ENCODE peak calls at places on chromosomes 3 and 15, in five cellular contexts. X is GM12878, B is K562, A is H1, E is NT2/D1. K is an unnamed sample.
A peak's percentile ranks its signal among the peaks of the same experiment; 100 is the strongest.

GRCh38 chr3:186520957-186521842 is 23.0 kb downstream of the CRYGS start:
- DNase-seq in A (no peak), X (peak; percentile 80), B (no peak), E (no peak), K (no peak)

GRCh38 chr15:77819841-77820728 is 187.4 kb upstream of the LINGO1 start:
- DNase-seq in B (peak; percentile 84), X (no peak), A (no peak), E (no peak), K (peak; percentile 38)

GRCh38 chr15:100861511-100861991 is 18.1 kb upstream of the ALDH1A3 start:
- DNase-seq in B (no peak), X (no peak), A (no peak), E (no peak), K (no peak)

GRCh38 chr15:51736069-51736468 is 1.4 kb downstream of the LYSMD2 start:
- DNase-seq in E (no peak), B (no peak), X (peak; percentile 74), A (no peak), K (no peak)

GRCh38 chr15:48785712-48786111 is 25.2 kb downstream of the CEP152 start:
- DNase-seq in B (no peak), E (no peak), A (no peak), X (no peak), K (no peak)

GRCh38 chr15:57320543-57321220 is 55.6 kb upstream of the CGNL1 start:
- DNase-seq in B (no peak), X (no peak), E (no peak), A (no peak), K (no peak)

GRCh38 chr3:51401639-51402166 is 10.6 kb downstream of the RBM15B start:
- DNase-seq in A (no peak), X (no peak), B (no peak), E (no peak), K (no peak)

GRCh38 chr15:40942337-40942854 is 10.9 kb upstream of the CHAC1 start:
- DNase-seq in B (no peak), E (no peak), A (no peak), X (no peak), K (no peak)

GRCh38 chr3:178421069-178421468 is 115.2 kb upstream of the KCNMB2 start:
- DNase-seq in B (no peak), E (no peak), A (no peak), X (no peak), K (no peak)

GRCh38 chr15:58146734-58147133 is 8.6 kb downstream of the AQP9 start:
- DNase-seq in B (no peak), E (no peak), X (no peak), A (no peak), K (no peak)

GRCh38 chr3:52052831-52053306 is 3.5 kb downstream of the DUSP7 start:
- DNase-seq in X (peak; percentile 36), E (peak; percentile 61), B (peak; percentile 50), A (no peak), K (no peak)

GRCh38 chr15:48650931-48651330 is 5.4 kb upstream of the FBN1 start:
- DNase-seq in E (no peak), X (no peak), B (no peak), A (no peak), K (no peak)

GRCh38 chr3:178971614-178972013 is 100.0 kb downstream of the ZMAT3 start:
- DNase-seq in E (no peak), A (no peak), B (no peak), X (no peak), K (peak; percentile 58)

GRCh38 chr3:143831208-143831607 is 17.1 kb downstream of the SLC9A9 start:
- DNase-seq in A (no peak), B (no peak), X (no peak), E (no peak), K (no peak)

GRCh38 chr3:135248217-135248616 is 453.2 kb downstream of the EPHB1 start:
- DNase-seq in E (no peak), X (no peak), B (no peak), A (no peak), K (no peak)

GRCh38 chr3:54660599-54661210 is 267.2 kb downstream of the LRTM1 start:
- DNase-seq in B (no peak), A (no peak), E (no peak), X (no peak), K (no peak)

GRCh38 chr3:137324114-137324513 is 366.3 kb downstream of the IL20RB start:
- DNase-seq in X (no peak), A (no peak), E (no peak), B (no peak), K (no peak)

GRCh38 chr3:122077293-122078234 is 22.4 kb downstream of the CD86 start:
- DNase-seq in B (no peak), A (no peak), X (no peak), E (no peak), K (no peak)

GRCh38 chr15:54808321-54808720 is 388.4 kb downstream of the RSL24D1 start:
- DNase-seq in E (no peak), A (no peak), X (no peak), B (no peak), K (no peak)

GRCh38 chr3:152278674-152279427 is 10.1 kb downstream of the MBNL1 start:
- DNase-seq in X (no peak), B (no peak), E (no peak), A (no peak), K (no peak)
- TF ChIP-seq YY1 in X (no peak), B (no peak), E (no peak), A (no peak), K (no peak)

GRCh38 chr15:41945701-41946100 is 26.7 kb downstream of the EHD4 start:
- DNase-seq in B (no peak), E (no peak), A (no peak), X (no peak), K (no peak)

GRCh38 chr15:41945221-41945620 is 27.1 kb downstream of the EHD4 start:
- DNase-seq in A (no peak), B (no peak), X (no peak), E (no peak), K (no peak)

GRCh38 chr15:41942886-41943285 is 29.5 kb downstream of the EHD4 start:
- DNase-seq in A (no peak), E (no peak), X (no peak), B (no peak), K (no peak)

GRCh38 chr15:41943543-41944312 is 28.6 kb downstream of the EHD4 start:
- DNase-seq in X (no peak), B (no peak), E (no peak), A (no peak), K (no peak)

GRCh38 chr15:41944313-41944940 is 27.9 kb downstream of the EHD4 start:
- DNase-seq in B (no peak), A (no peak), E (peak; percentile 9), X (no peak), K (peak; percentile 37)
- TF ChIP-seq ZNF274 in B (no peak), A (no peak), E (no peak), X (no peak), K (no peak)

DNA sequence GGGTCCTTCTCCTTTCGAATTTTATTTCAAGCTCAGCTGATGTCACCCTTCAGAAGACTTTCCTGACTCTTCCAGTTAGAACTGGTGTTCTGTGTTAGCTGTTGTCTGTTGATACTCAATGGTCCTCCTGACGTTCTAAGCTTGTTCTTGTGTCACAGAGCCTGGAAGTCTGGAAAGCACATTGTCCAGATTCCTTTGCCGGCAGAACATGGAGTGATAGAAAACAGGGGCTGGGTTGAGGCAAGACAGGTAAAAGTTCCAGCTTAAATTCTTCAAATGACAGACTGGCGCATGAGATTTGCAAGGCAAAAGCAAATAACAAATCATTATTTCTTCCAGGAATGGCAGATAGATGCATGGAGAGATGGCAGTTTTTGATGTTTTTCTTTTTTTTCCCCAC is 102.0 kb upstream of the CLSTN2 start:
- DNase-seq in B (no peak), A (no peak), X (no peak), E (no peak), K (no peak)
- TF ChIP-seq YY1 in B (no peak), A (no peak), X (no peak), E (no peak), K (no peak)

GRCh38 chr15:80202641-80203360 is 49.2 kb downstream of the CTXND1 start:
- DNase-seq in X (no peak), B (no peak), A (no peak), E (no peak), K (peak; percentile 4)
- TF ChIP-seq ZNF274 in X (no peak), B (no peak), A (no peak), E (no peak), K (no peak)

K was measured in HCT116.